ENCODE peak calls at places on chromosomes 7 and 10, in eight cellular contexts. One of them, this sample, is unnamed.

GRCh38 chr7:44225566-44226395 is 25.0 kb downstream of the YKT6 start:
- DNase-seq in kidney tubule cell: no peak
- DNase-seq in T-helper 2 cell: peak; percentile 2
- DNase-seq in NCI-H226: no peak
- DNase-seq in H7: no peak
- DNase-seq in T-helper 1 cell: no peak
- DNase-seq in activated naive CD8-positive, alpha-beta T cell treated with anti-CD3 and anti-CD28 coated beads for 36 hours: no peak
- DNase-seq in tibial artery: no peak
- DNase-seq in this sample: no peak

GRCh38 chr7:14436878-14437277 is 447.4 kb upstream of the ETV1 start:
- DNase-seq in kidney tubule cell: no peak
- DNase-seq in T-helper 2 cell: no peak
- DNase-seq in NCI-H226: no peak
- DNase-seq in H7: no peak
- DNase-seq in T-helper 1 cell: no peak
- DNase-seq in activated naive CD8-positive, alpha-beta T cell treated with anti-CD3 and anti-CD28 coated beads for 36 hours: no peak
- DNase-seq in tibial artery: no peak
- DNase-seq in this sample: no peak

GRCh38 chr10:17808971-17809841 is at the start of gene MRC1:
- DNase-seq in kidney tubule cell: no peak
- DNase-seq in T-helper 2 cell: no peak
- DNase-seq in NCI-H226: no peak
- DNase-seq in H7: peak; percentile 20
- DNase-seq in T-helper 1 cell: no peak
- DNase-seq in activated naive CD8-positive, alpha-beta T cell treated with anti-CD3 and anti-CD28 coated beads for 36 hours: no peak
- DNase-seq in tibial artery: peak; percentile 66
- DNase-seq in this sample: no peak

GRCh38 chr10:91097313-91097712 is 123.2 kb upstream of the PCGF5 start:
- DNase-seq in kidney tubule cell: no peak
- DNase-seq in T-helper 2 cell: no peak
- DNase-seq in NCI-H226: no peak
- DNase-seq in H7: no peak
- DNase-seq in T-helper 1 cell: no peak
- DNase-seq in activated naive CD8-positive, alpha-beta T cell treated with anti-CD3 and anti-CD28 coated beads for 36 hours: no peak
- DNase-seq in tibial artery: no peak
- DNase-seq in this sample: no peak

GRCh38 chr10:22727112-22727511 is 12.7 kb upstream of the PIP4K2A start:
- DNase-seq in kidney tubule cell: no peak
- DNase-seq in T-helper 2 cell: no peak
- DNase-seq in NCI-H226: no peak
- DNase-seq in H7: no peak
- DNase-seq in T-helper 1 cell: no peak
- DNase-seq in activated naive CD8-positive, alpha-beta T cell treated with anti-CD3 and anti-CD28 coated beads for 36 hours: no peak
- DNase-seq in tibial artery: no peak
- DNase-seq in this sample: no peak

GRCh38 chr7:23298141-23298851 is 843 bp upstream of the MALSU1 start:
- DNase-seq in kidney tubule cell: peak; percentile 63
- DNase-seq in T-helper 2 cell: no peak
- DNase-seq in NCI-H226: peak; percentile 99
- DNase-seq in H7: no peak
- DNase-seq in T-helper 1 cell: no peak
- DNase-seq in activated naive CD8-positive, alpha-beta T cell treated with anti-CD3 and anti-CD28 coated beads for 36 hours: no peak
- DNase-seq in tibial artery: no peak
- DNase-seq in this sample: peak; percentile 45

GRCh38 chr10:33098966-33099663 is 141.1 kb upstream of the ITGB1 start:
- DNase-seq in kidney tubule cell: no peak
- DNase-seq in T-helper 2 cell: no peak
- DNase-seq in NCI-H226: no peak
- DNase-seq in H7: no peak
- DNase-seq in T-helper 1 cell: no peak
- DNase-seq in activated naive CD8-positive, alpha-beta T cell treated with anti-CD3 and anti-CD28 coated beads for 36 hours: no peak
- DNase-seq in tibial artery: no peak
- DNase-seq in this sample: peak; percentile 68

GRCh38 chr10:62083868-62084267 is 182.4 kb downstream of the ARID5B start:
- DNase-seq in kidney tubule cell: peak; percentile 44
- DNase-seq in T-helper 2 cell: no peak
- DNase-seq in NCI-H226: peak; percentile 70
- DNase-seq in H7: no peak
- DNase-seq in T-helper 1 cell: no peak
- DNase-seq in activated naive CD8-positive, alpha-beta T cell treated with anti-CD3 and anti-CD28 coated beads for 36 hours: no peak
- DNase-seq in tibial artery: peak; percentile 58
- DNase-seq in this sample: peak; percentile 90

GRCh38 chr7:47622586-47622945 is 40.7 kb upstream of the TNS3 start:
- DNase-seq in kidney tubule cell: no peak
- DNase-seq in T-helper 2 cell: no peak
- DNase-seq in NCI-H226: no peak
- DNase-seq in H7: no peak
- DNase-seq in T-helper 1 cell: no peak
- DNase-seq in activated naive CD8-positive, alpha-beta T cell treated with anti-CD3 and anti-CD28 coated beads for 36 hours: no peak
- DNase-seq in tibial artery: no peak
- DNase-seq in this sample: no peak

GRCh38 chr7:155289949-155290501 is 7.7 kb upstream of the INSIG1 start:
- DNase-seq in kidney tubule cell: no peak
- DNase-seq in T-helper 2 cell: no peak
- DNase-seq in NCI-H226: no peak
- DNase-seq in H7: no peak
- DNase-seq in T-helper 1 cell: no peak
- DNase-seq in activated naive CD8-positive, alpha-beta T cell treated with anti-CD3 and anti-CD28 coated beads for 36 hours: no peak
- DNase-seq in tibial artery: no peak
- DNase-seq in this sample: no peak

GRCh38 chr7:95113590-95113989 is 206.2 kb downstream of the PPP1R9A start:
- DNase-seq in kidney tubule cell: no peak
- DNase-seq in T-helper 2 cell: no peak
- DNase-seq in NCI-H226: no peak
- DNase-seq in H7: no peak
- DNase-seq in T-helper 1 cell: no peak
- DNase-seq in activated naive CD8-positive, alpha-beta T cell treated with anti-CD3 and anti-CD28 coated beads for 36 hours: no peak
- DNase-seq in tibial artery: no peak
- DNase-seq in this sample: no peak

GRCh38 chr10:66277481-66277880 is 648.4 kb upstream of the LRRTM3 start:
- DNase-seq in kidney tubule cell: no peak
- DNase-seq in T-helper 2 cell: no peak
- DNase-seq in NCI-H226: no peak
- DNase-seq in H7: peak; percentile 12
- DNase-seq in T-helper 1 cell: no peak
- DNase-seq in activated naive CD8-positive, alpha-beta T cell treated with anti-CD3 and anti-CD28 coated beads for 36 hours: no peak
- DNase-seq in tibial artery: no peak
- DNase-seq in this sample: no peak

GRCh38 chr7:47795631-47796030 is 152.6 kb downstream of the PKD1L1 start:
- DNase-seq in kidney tubule cell: peak; percentile 60
- DNase-seq in T-helper 2 cell: no peak
- DNase-seq in NCI-H226: peak; percentile 82
- DNase-seq in H7: no peak
- DNase-seq in T-helper 1 cell: no peak
- DNase-seq in activated naive CD8-positive, alpha-beta T cell treated with anti-CD3 and anti-CD28 coated beads for 36 hours: no peak
- DNase-seq in tibial artery: no peak
- DNase-seq in this sample: no peak

GRCh38 chr7:149879801-149880738 is 6.3 kb downstream of the ATP6V0E2 start:
- DNase-seq in kidney tubule cell: no peak
- DNase-seq in T-helper 2 cell: no peak
- DNase-seq in NCI-H226: no peak
- DNase-seq in H7: peak; percentile 26
- DNase-seq in T-helper 1 cell: no peak
- DNase-seq in activated naive CD8-positive, alpha-beta T cell treated with anti-CD3 and anti-CD28 coated beads for 36 hours: no peak
- DNase-seq in tibial artery: no peak
- DNase-seq in this sample: no peak

GRCh38 chr10:35421553-35422178 is 85.4 kb downstream of the CCNY start:
- DNase-seq in kidney tubule cell: peak; percentile 91
- DNase-seq in T-helper 2 cell: no peak
- DNase-seq in NCI-H226: peak; percentile 55
- DNase-seq in H7: no peak
- DNase-seq in T-helper 1 cell: no peak
- DNase-seq in activated naive CD8-positive, alpha-beta T cell treated with anti-CD3 and anti-CD28 coated beads for 36 hours: no peak
- DNase-seq in tibial artery: peak; percentile 41
- DNase-seq in this sample: peak; percentile 80

GRCh38 chr7:43799605-43800004 is 41.1 kb downstream of the BLVRA start:
- DNase-seq in kidney tubule cell: no peak
- DNase-seq in T-helper 2 cell: no peak
- DNase-seq in NCI-H226: no peak
- DNase-seq in H7: no peak
- DNase-seq in T-helper 1 cell: no peak
- DNase-seq in activated naive CD8-positive, alpha-beta T cell treated with anti-CD3 and anti-CD28 coated beads for 36 hours: no peak
- DNase-seq in tibial artery: no peak
- DNase-seq in this sample: peak; percentile 47

GRCh38 chr10:77756319-77757232 is 119.0 kb upstream of the KCNMA1 start:
- DNase-seq in kidney tubule cell: peak; percentile 71
- DNase-seq in T-helper 2 cell: no peak
- DNase-seq in NCI-H226: peak; percentile 53
- DNase-seq in H7: peak; percentile 81
- DNase-seq in T-helper 1 cell: no peak
- DNase-seq in activated naive CD8-positive, alpha-beta T cell treated with anti-CD3 and anti-CD28 coated beads for 36 hours: peak; percentile 3
- DNase-seq in tibial artery: no peak
- DNase-seq in this sample: no peak

GRCh38 chr7:5282464-5283316 is at the start of gene SLC29A4:
- DNase-seq in kidney tubule cell: peak; percentile 20
- DNase-seq in T-helper 2 cell: no peak
- DNase-seq in NCI-H226: no peak
- DNase-seq in H7: peak; percentile 76
- DNase-seq in T-helper 1 cell: no peak
- DNase-seq in activated naive CD8-positive, alpha-beta T cell treated with anti-CD3 and anti-CD28 coated beads for 36 hours: peak; percentile 27
- DNase-seq in tibial artery: no peak
- DNase-seq in this sample: no peak

GRCh38 chr7:66930341-66930740 is 9.3 kb downstream of the TMEM248 start:
- DNase-seq in kidney tubule cell: no peak
- DNase-seq in T-helper 2 cell: no peak
- DNase-seq in NCI-H226: no peak
- DNase-seq in H7: peak; percentile 70
- DNase-seq in T-helper 1 cell: no peak
- DNase-seq in activated naive CD8-positive, alpha-beta T cell treated with anti-CD3 and anti-CD28 coated beads for 36 hours: no peak
- DNase-seq in tibial artery: no peak
- DNase-seq in this sample: peak; percentile 4

GRCh38 chr10:91226093-91226492 is 5.6 kb downstream of the PCGF5 start:
- DNase-seq in kidney tubule cell: no peak
- DNase-seq in T-helper 2 cell: no peak
- DNase-seq in NCI-H226: no peak
- DNase-seq in H7: no peak
- DNase-seq in T-helper 1 cell: no peak
- DNase-seq in activated naive CD8-positive, alpha-beta T cell treated with anti-CD3 and anti-CD28 coated beads for 36 hours: no peak
- DNase-seq in tibial artery: no peak
- DNase-seq in this sample: no peak

GRCh38 chr7:107563072-107563760 is 504 bp downstream of the COG5 start:
- DNase-seq in kidney tubule cell: peak; percentile 9
- DNase-seq in T-helper 2 cell: no peak
- DNase-seq in NCI-H226: no peak
- DNase-seq in H7: peak; percentile 82
- DNase-seq in T-helper 1 cell: no peak
- DNase-seq in activated naive CD8-positive, alpha-beta T cell treated with anti-CD3 and anti-CD28 coated beads for 36 hours: no peak
- DNase-seq in tibial artery: peak; percentile 55
- DNase-seq in this sample: peak; percentile 70

GRCh38 chr7:77958436-77958835 is 159.9 kb downstream of the PHTF2 start:
- DNase-seq in kidney tubule cell: no peak
- DNase-seq in T-helper 2 cell: no peak
- DNase-seq in NCI-H226: no peak
- DNase-seq in H7: no peak
- DNase-seq in T-helper 1 cell: no peak
- DNase-seq in activated naive CD8-positive, alpha-beta T cell treated with anti-CD3 and anti-CD28 coated beads for 36 hours: no peak
- DNase-seq in tibial artery: no peak
- DNase-seq in this sample: no peak

GRCh38 chr7:44156453-44157010 is 15.4 kb upstream of the MYL7 start:
- DNase-seq in kidney tubule cell: no peak
- DNase-seq in T-helper 2 cell: no peak
- DNase-seq in NCI-H226: no peak
- DNase-seq in H7: peak; percentile 22
- DNase-seq in T-helper 1 cell: no peak
- DNase-seq in activated naive CD8-positive, alpha-beta T cell treated with anti-CD3 and anti-CD28 coated beads for 36 hours: no peak
- DNase-seq in tibial artery: no peak
- DNase-seq in this sample: no peak

GRCh38 chr10:49568235-49568634 is 29.3 kb upstream of the ERCC6 start:
- DNase-seq in kidney tubule cell: no peak
- DNase-seq in T-helper 2 cell: no peak
- DNase-seq in NCI-H226: peak; percentile 98
- DNase-seq in H7: no peak
- DNase-seq in T-helper 1 cell: no peak
- DNase-seq in activated naive CD8-positive, alpha-beta T cell treated with anti-CD3 and anti-CD28 coated beads for 36 hours: peak; percentile 24
- DNase-seq in tibial artery: no peak
- DNase-seq in this sample: no peak

GRCh38 chr10:125232841-125233240 is 72.5 kb upstream of the CTBP2 start:
- DNase-seq in kidney tubule cell: peak; percentile 38
- DNase-seq in T-helper 2 cell: no peak
- DNase-seq in NCI-H226: no peak
- DNase-seq in H7: no peak
- DNase-seq in T-helper 1 cell: no peak
- DNase-seq in activated naive CD8-positive, alpha-beta T cell treated with anti-CD3 and anti-CD28 coated beads for 36 hours: no peak
- DNase-seq in tibial artery: no peak
- DNase-seq in this sample: peak; percentile 18

GRCh38 chr10:96673318-96674099 is 46.8 kb downstream of the PIK3AP1 start:
- DNase-seq in kidney tubule cell: peak; percentile 88
- DNase-seq in T-helper 2 cell: no peak
- DNase-seq in NCI-H226: no peak
- DNase-seq in H7: no peak
- DNase-seq in T-helper 1 cell: no peak
- DNase-seq in activated naive CD8-positive, alpha-beta T cell treated with anti-CD3 and anti-CD28 coated beads for 36 hours: no peak
- DNase-seq in tibial artery: peak; percentile 55
- DNase-seq in this sample: no peak

GRCh38 chr7:96962221-96962620 is 43.1 kb upstream of the DLX6 start:
- DNase-seq in kidney tubule cell: no peak
- DNase-seq in T-helper 2 cell: no peak
- DNase-seq in NCI-H226: peak; percentile 85
- DNase-seq in H7: no peak
- DNase-seq in T-helper 1 cell: no peak
- DNase-seq in activated naive CD8-positive, alpha-beta T cell treated with anti-CD3 and anti-CD28 coated beads for 36 hours: no peak
- DNase-seq in tibial artery: peak; percentile 44
- DNase-seq in this sample: no peak

GRCh38 chr7:50657341-50657873 is 92.2 kb upstream of the DDC start:
- DNase-seq in kidney tubule cell: no peak
- DNase-seq in T-helper 2 cell: no peak
- DNase-seq in NCI-H226: no peak
- DNase-seq in H7: no peak
- DNase-seq in T-helper 1 cell: no peak
- DNase-seq in activated naive CD8-positive, alpha-beta T cell treated with anti-CD3 and anti-CD28 coated beads for 36 hours: no peak
- DNase-seq in tibial artery: peak; percentile 84
- DNase-seq in this sample: no peak

This sample was measured in foreskin keratinocyte.